ENCODE peak calls at places on chromosomes 2 and 18, in six cellular contexts. L, Z, S, Y, B and F are unnamed samples.

GRCh38 chr2:55986700-55987440 is 63.3 kb upstream of the EFEMP1 start:
- DNase-seq in L (peak; percentile 19), Z (no peak), S (no peak), Y (no peak), B (no peak), F (no peak)

GRCh38 chr18:80190311-80190710 is 57.0 kb downstream of the PARD6G start:
- DNase-seq in L (no peak), Z (no peak), S (no peak), Y (no peak), B (no peak), F (no peak)

GRCh38 chr2:209579236-209579749 is 155.4 kb downstream of the MAP2 start:
- DNase-seq in L (no peak), Z (peak; percentile 69), S (no peak), Y (peak; percentile 37), B (peak; percentile 51), F (peak; percentile 31)

GRCh38 chr2:233295891-233296290 is 11.7 kb upstream of the SAG start:
- DNase-seq in L (no peak), Z (no peak), S (no peak), Y (no peak), B (no peak), F (no peak)

GRCh38 chr2:38098351-38099095 is 22.6 kb upstream of the CYP1B1 start:
- DNase-seq in L (no peak), Z (no peak), S (peak; percentile 73), Y (peak; percentile 27), B (no peak), F (no peak)

GRCh38 chr2:15359716-15360531 is 201.2 kb downstream of the NBAS start:
- DNase-seq in L (peak; percentile 93), Z (no peak), S (peak; percentile 87), Y (no peak), B (no peak), F (no peak)

GRCh38 chr2:210421916-210422315 is 54.6 kb downstream of the LANCL1 start:
- DNase-seq in L (peak; percentile 16), Z (no peak), S (peak; percentile 55), Y (peak; percentile 10), B (no peak), F (no peak)

GRCh38 chr2:428591-428990 is 140.7 kb upstream of the ALKAL2 start:
- DNase-seq in L (no peak), Z (no peak), S (no peak), Y (no peak), B (no peak), F (no peak)

GRCh38 chr2:112644933-112645395 is 775 bp upstream of the SLC20A1 start:
- DNase-seq in L (peak; percentile 56), Z (peak; percentile 26), S (no peak), Y (no peak), B (no peak), F (no peak)

GRCh38 chr2:1704606-1705556 is 39.4 kb downstream of the PXDN start:
- DNase-seq in L (no peak), Z (no peak), S (peak; percentile 83), Y (peak; percentile 76), B (no peak), F (no peak)

GRCh38 chr2:177063331-177063730 is 149.3 kb upstream of the HNRNPA3 start:
- DNase-seq in L (no peak), Z (no peak), S (no peak), Y (no peak), B (no peak), F (no peak)

GRCh38 chr2:86225581-86225980 is 26.3 kb downstream of the MRPL35 start:
- DNase-seq in L (no peak), Z (no peak), S (no peak), Y (no peak), B (no peak), F (no peak)

GRCh38 chr2:84393829-84394228 is 65.3 kb downstream of the SUCLG1 start:
- DNase-seq in L (peak; percentile 50), Z (no peak), S (no peak), Y (no peak), B (no peak), F (no peak)

GRCh38 chr18:35564795-35565453 is 16.6 kb upstream of the GALNT1 start:
- DNase-seq in L (no peak), Z (no peak), S (no peak), Y (no peak), B (no peak), F (no peak)

GRCh38 chr2:61018319-61018750 is 280 bp upstream of the PUS10 start:
- DNase-seq in L (peak; percentile 61), Z (no peak), S (no peak), Y (no peak), B (no peak), F (no peak)

GRCh38 chr2:61029533-61029932 is 11.5 kb upstream of the PUS10 start:
- DNase-seq in L (no peak), Z (no peak), S (no peak), Y (no peak), B (no peak), F (no peak)

GRCh38 chr2:61021228-61021660 is 3.2 kb upstream of the PUS10 start:
- DNase-seq in L (no peak), Z (no peak), S (no peak), Y (no peak), B (no peak), F (no peak)

GRCh38 chr2:61018798-61019197 is 743 bp upstream of the PUS10 start:
- DNase-seq in L (no peak), Z (no peak), S (no peak), Y (no peak), B (no peak), F (no peak)

GRCh38 chr2:61023670-61024069 is 5.6 kb upstream of the PUS10 start:
- DNase-seq in L (no peak), Z (no peak), S (no peak), Y (no peak), B (no peak), F (no peak)
- H3K4ac ChIP-seq in L (no peak overlapping the region), Z (no peak overlapping the region), S (no peak overlapping the region), Y (no peak overlapping the region), B (no peak overlapping the region), F (no peak overlapping the region)

GRCh38 chr18:68438983-68439382 is 275.9 kb downstream of the TMX3 start:
- DNase-seq in L (peak; percentile 81), Z (peak; percentile 21), S (peak; percentile 72), Y (peak; percentile 84), B (no peak), F (no peak)
- H2BK15ac ChIP-seq in L (peak overlapping the region; percentile 60), Z (no peak overlapping the region), S (no peak overlapping the region), Y (no peak overlapping the region), B (no peak overlapping the region), F (no peak overlapping the region)

GRCh38 chr2:26243643-26244478 is 571 bp downstream of the HADHA start:
- DNase-seq in L (peak; percentile 21), Z (peak; percentile 37), S (peak; percentile 62), Y (peak; percentile 46), B (no peak), F (peak; percentile 33)
- H3K4ac ChIP-seq in L (peak overlapping the region; percentile 75), Z (no peak overlapping the region), S (peak overlapping the region; percentile 96), Y (no peak overlapping the region), B (no peak overlapping the region), F (no peak overlapping the region)

DNA sequence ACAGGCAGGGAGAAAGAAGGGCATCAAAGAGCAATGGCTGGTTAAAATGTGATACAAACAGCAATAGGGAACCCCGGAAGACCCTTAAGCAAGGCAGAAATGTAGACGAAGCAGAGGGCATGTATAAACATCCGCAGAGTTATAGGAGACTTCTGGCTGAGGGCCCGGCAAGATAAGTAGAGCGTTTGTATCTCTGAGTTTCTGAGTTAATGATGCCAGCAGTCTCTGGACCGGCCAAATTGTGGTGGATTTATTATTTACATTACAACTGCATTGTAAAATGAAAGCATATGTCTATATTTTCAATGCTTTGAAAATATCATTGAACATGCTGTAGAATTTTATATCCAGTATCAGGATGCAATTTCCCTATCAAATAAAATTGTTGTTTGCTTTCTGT is 148.0 kb upstream of the KCTD1 start:
- DNase-seq in L (no peak), Z (no peak), S (no peak), Y (no peak), B (no peak), F (no peak)
- H2BK15ac ChIP-seq in L (no peak overlapping the region), Z (no peak overlapping the region), S (no peak overlapping the region), Y (no peak overlapping the region), B (no peak overlapping the region), F (no peak overlapping the region)

DNA sequence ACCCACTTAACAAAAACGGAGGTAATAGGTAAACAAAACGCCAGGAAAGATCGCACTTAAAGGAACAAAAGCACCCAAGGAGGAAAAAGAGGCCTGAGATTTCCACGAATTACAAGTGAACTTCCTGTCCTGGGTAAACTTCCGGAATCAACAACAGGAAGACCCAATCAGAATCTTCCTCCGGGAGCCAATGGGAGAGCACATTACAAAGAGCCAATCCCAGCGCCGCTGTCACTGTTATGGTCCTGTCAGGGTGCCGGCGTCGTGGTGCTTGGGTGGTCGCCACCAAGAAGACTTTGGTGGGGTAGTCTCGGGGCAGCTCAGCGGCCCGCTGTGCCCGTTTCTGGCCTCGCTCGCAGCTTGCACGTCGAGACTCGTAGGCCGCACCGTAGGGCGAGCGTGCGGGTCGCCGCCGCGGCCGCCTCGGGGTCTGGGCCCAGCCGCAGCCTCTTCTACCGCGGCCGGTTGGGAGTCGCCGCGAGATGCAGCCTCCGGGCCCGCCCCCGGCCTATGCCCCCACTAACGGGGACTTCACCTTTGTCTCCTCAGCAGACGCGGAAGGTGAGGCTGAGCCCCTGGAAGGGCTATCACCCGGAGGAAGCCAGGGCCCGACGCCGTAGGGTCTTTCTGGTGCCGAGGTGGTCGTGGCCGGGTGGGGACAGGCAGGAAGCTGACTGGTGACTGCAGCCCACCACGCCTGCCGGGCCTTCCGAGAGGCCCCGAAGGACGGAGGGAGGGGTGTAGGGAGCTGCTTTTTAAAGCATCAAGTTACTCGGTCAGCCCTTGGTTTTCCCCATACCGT is at the start of gene YIPF4:
- DNase-seq in L (peak; percentile 93), Z (peak; percentile 81), S (peak; percentile 96), Y (peak; percentile 96), B (peak; percentile 95), F (peak; percentile 91)
- H3K4ac ChIP-seq in L (peak within 1 kb of the TSS; percentile 86), Z (peak within 1 kb of the TSS; percentile 66), S (peak within 1 kb of the TSS; percentile 90), Y (no peak within 1 kb of the TSS), B (no peak within 1 kb of the TSS), F (no peak within 1 kb of the TSS)